ENCODE peak calls at places on chromosomes 16 and 17, in eight cellular contexts. N is GM13977, M is tibial nerve, Z is dorsolateral prefrontal cortex, H is fibroblast of pulmonary artery, W is right atrium auricular region, C is heart right ventricle, E is GM13976. V is an unnamed sample.

GRCh38 chr17:13599168-13599577 is 2.6 kb downstream of the HS3ST3A1 start:
- DNase-seq in E (no peak), Z (no peak), W (no peak), M (no peak), H (no peak), N (no peak), C (no peak), V (no peak)

GRCh38 chr17:74466111-74466784 is at the start of gene CD300A:
- DNase-seq in E (no peak), C (peak), W (no peak), H (no peak), M (no peak), Z (no peak), N (no peak), V (no peak)

GRCh38 chr16:23026777-23027362 is 122.4 kb downstream of the USP31 start:
- DNase-seq in C (no peak), N (no peak), Z (no peak), E (no peak), M (no peak), H (peak), W (no peak), V (peak)

GRCh38 chr17:38605852-38606645 is at the start of gene SRCIN1:
- DNase-seq in H (no peak), N (peak), W (no peak), M (no peak), C (peak), Z (peak), E (peak), V (peak)

GRCh38 chr17:57455063-57455914 is 199.0 kb downstream of the MSI2 start:
- DNase-seq in N (peak), M (no peak), Z (no peak), W (no peak), E (peak), C (no peak), H (no peak), V (no peak)

GRCh38 chr17:13114601-13115024 is 96.8 kb upstream of the ELAC2 start:
- DNase-seq in N (no peak), H (peak), C (peak), E (peak), M (peak), Z (no peak), W (no peak), V (peak)

GRCh38 chr16:86180780-86181179 is 281.8 kb downstream of the IRF8 start:
- DNase-seq in Z (no peak), N (no peak), E (no peak), C (no peak), H (no peak), M (no peak), W (no peak), V (no peak)

GRCh38 chr16:84143784-84144199 is 1.2 kb downstream of the HSDL1 start:
- DNase-seq in N (no peak), H (peak), E (no peak), C (no peak), M (no peak), W (no peak), Z (no peak), V (no peak)

GRCh38 chr17:40022961-40023541 is 7.8 kb downstream of the CSF3 start:
- DNase-seq in Z (no peak), M (no peak), H (no peak), C (no peak), N (no peak), W (no peak), E (no peak), V (peak)

GRCh38 chr17:22138861-22139469 is 446.6 kb downstream of the KCNJ18 start:
- DNase-seq in M (no peak), E (no peak), Z (no peak), H (no peak), N (no peak), C (no peak), W (no peak), V (no peak)

GRCh38 chr16:84665843-84666242 is 17.5 kb downstream of the KLHL36 start:
- DNase-seq in H (no peak), N (no peak), Z (no peak), C (no peak), W (no peak), M (no peak), E (no peak), V (no peak)

GRCh38 chr16:51526622-51527021 is 375.6 kb upstream of the SALL1 start:
- DNase-seq in N (no peak), E (no peak), W (no peak), Z (no peak), M (no peak), C (no peak), H (no peak), V (no peak)

GRCh38 chr16:51524070-51524469 is 373.0 kb upstream of the SALL1 start:
- DNase-seq in E (no peak), Z (no peak), H (no peak), M (no peak), N (no peak), W (no peak), C (no peak), V (no peak)

GRCh38 chr16:51523400-51523799 is 372.3 kb upstream of the SALL1 start:
- DNase-seq in H (peak), M (no peak), C (no peak), Z (no peak), N (no peak), E (no peak), W (no peak), V (no peak)

GRCh38 chr16:51522902-51523301 is 371.8 kb upstream of the SALL1 start:
- DNase-seq in M (no peak), W (no peak), Z (no peak), E (no peak), C (no peak), N (no peak), H (no peak), V (no peak)

DNA sequence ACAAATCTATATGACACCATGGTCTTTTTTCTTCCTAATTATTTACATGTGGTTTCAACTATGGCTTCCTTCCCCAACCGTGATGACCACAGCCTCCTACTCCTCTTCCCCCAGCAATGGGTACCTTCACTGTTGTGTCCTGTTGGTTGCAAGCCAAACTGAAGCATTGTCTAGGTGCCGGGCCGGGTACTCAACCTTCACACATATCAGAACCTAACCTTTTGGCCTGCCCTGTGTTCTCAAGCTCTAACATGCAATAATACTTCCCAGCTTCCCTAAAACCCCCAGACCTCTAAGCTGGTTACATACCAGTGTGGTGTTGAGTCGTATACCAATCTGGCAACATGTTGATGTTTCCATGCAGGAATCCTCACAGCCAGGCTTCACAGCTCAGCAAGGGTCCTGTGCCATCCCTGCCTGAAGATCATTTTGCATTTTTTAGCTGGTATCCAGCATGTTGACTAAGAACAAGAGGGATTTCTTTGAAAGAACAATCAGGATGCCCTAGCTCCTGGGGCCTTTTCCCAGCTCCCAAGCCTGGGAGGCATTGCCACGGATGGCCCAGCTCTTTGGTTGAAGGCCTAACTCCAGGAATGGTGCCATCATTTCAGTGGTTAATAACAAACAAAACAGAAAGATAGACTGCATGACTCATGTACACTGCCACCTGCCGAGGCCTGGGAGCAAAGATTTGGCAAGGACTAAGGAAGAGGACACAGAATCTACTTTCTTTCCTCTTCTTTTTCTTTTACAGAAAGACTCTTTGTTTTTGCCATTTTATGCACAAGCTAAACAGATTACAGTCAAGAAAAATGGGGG is 373.7 kb upstream of the SALL1 start:
- DNase-seq in N (no peak), H (peak), C (no peak), Z (no peak), M (no peak), E (no peak), W (no peak), V (peak)
- TF ChIP-seq CTCF in N (no peak), H (no peak), C (no peak), Z (peak), M (no peak), E (no peak), W (no peak), V (peak)

GRCh38 chr16:20727181-20727580 is 14.4 kb downstream of the THUMPD1 start:
- DNase-seq in E (no peak), M (no peak), H (no peak), N (no peak), Z (no peak), W (no peak), C (no peak), V (no peak)
- TF ChIP-seq CTCF in E (no peak), M (no peak), H (no peak), N (no peak), Z (no peak), W (no peak), C (no peak), V (no peak)

GRCh38 chr17:50721194-50722010 is 2.0 kb downstream of the LUC7L3 start:
- DNase-seq in E (peak), C (no peak), H (no peak), N (peak), W (no peak), M (no peak), Z (no peak), V (peak)

GRCh38 chr17:50725769-50726655 is 6.6 kb downstream of the LUC7L3 start:
- DNase-seq in H (no peak), Z (no peak), N (no peak), C (no peak), M (no peak), E (no peak), W (no peak), V (no peak)

GRCh38 chr17:50719144-50719923 is at the start of gene LUC7L3:
- DNase-seq in M (peak), H (peak), E (peak), Z (peak), C (peak), N (peak), W (peak), V (peak)

GRCh38 chr17:50719924-50720805 is 762 bp downstream of the LUC7L3 start:
- DNase-seq in E (no peak), C (no peak), N (peak), M (peak), H (no peak), Z (no peak), W (no peak), V (peak)

DNA sequence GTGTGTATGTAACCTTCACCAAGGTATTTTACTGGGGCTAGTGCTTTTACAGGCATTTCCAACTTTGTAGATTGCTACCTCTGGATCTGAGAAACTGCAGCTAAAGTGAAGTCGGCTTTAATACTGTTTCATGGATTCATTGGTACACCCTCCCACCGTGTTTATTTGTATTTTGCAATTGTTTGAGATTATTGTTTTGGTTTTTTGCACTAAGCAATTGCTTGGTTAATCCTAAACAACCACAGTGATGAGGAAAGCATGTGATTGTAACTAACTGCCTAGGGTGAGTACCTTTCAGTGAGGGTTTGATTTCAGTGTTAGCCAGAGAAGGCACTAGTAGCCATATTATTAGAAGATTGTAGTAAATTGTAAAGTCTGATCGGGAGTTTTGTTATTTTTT is 3.3 kb downstream of the LUC7L3 start:
- DNase-seq in W (no peak), Z (no peak), M (no peak), E (no peak), H (no peak), C (no peak), N (no peak), V (no peak)
- TF ChIP-seq CTCF in W (no peak), Z (no peak), M (no peak), E (no peak), H (no peak), C (no peak), N (no peak), V (no peak)

GRCh38 chr17:31878703-31879073 is 19.6 kb upstream of the COPRS start:
- DNase-seq in M (no peak), H (no peak), N (no peak), E (no peak), C (no peak), W (no peak), Z (no peak), V (no peak)

GRCh38 chr17:31882571-31882970 is 18.9 kb downstream of the UTP6 start:
- DNase-seq in M (no peak), H (no peak), E (no peak), W (no peak), N (no peak), C (no peak), Z (no peak), V (no peak)

GRCh38 chr17:31877911-31878702 is 19.1 kb upstream of the COPRS start:
- DNase-seq in H (peak), M (no peak), Z (no peak), C (no peak), N (no peak), W (no peak), E (no peak), V (no peak)

GRCh38 chr17:31877341-31877740 is 18.3 kb upstream of the COPRS start:
- DNase-seq in M (no peak), Z (no peak), W (no peak), E (no peak), H (no peak), C (no peak), N (no peak), V (no peak)

GRCh38 chr17:31880311-31880710 is 21.2 kb downstream of the UTP6 start:
- DNase-seq in C (no peak), Z (no peak), W (no peak), H (no peak), E (no peak), N (no peak), M (no peak), V (no peak)
- TF ChIP-seq CTCF in C (no peak), Z (no peak), W (no peak), H (no peak), E (no peak), N (no peak), M (no peak), V (no peak)

DNA sequence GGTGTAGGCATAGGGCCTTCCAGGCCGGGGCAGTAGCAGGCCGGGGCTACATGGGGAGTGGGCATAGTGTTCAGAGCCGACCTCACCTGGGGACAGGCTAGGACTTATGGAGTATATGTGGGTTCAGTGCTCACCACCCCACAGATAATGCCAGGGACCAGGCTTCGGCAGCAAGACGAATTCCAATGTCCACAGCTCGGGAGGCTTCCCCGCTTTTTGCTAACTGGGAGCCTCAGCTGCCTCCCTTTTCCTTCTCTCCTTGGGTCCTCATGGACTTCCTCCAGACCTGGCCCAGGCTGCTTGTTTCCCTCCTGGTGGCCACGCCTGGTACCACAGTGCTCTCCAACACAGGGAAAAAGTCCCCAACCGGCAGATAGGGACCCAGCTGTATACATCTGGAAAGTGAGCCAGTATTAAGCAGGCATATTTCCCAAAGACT is 20.1 kb upstream of the SLC46A1 start:
- DNase-seq in C (no peak), Z (no peak), H (no peak), W (peak), E (no peak), M (no peak), N (no peak), V (peak)
- TF ChIP-seq CTCF in C (no peak), Z (no peak), H (peak), W (no peak), E (no peak), M (no peak), N (peak), V (peak)

GRCh38 chr17:67602974-67603373 is 114.8 kb upstream of the NOL11 start:
- DNase-seq in E (peak), Z (no peak), H (peak), C (no peak), W (no peak), N (peak), M (no peak), V (peak)
- TF ChIP-seq CTCF in E (peak), Z (peak), H (peak), C (peak), W (peak), N (peak), M (no peak), V (peak)

DNA sequence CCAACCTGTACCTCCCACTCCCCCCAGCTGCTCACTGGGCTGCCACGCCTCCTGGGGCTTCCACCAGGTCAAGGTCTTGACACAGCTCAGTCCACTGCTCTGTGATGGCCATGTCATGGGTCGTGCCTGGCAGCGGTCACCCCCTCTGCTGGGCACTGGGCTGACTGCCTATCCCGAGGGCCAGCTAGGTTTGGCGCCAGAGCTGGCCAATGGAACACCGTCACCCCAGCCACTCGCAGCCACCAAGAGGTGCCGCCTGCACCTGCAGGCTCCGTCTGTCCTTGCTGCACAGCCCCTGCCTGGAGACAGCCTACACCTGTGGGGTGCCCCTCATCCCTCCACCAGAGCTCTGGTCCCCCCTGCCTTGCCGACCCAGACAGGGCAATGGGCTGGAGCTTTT is 4.5 kb upstream of the RAB40C start:
- DNase-seq in M (no peak), N (no peak), W (no peak), Z (no peak), C (peak), H (no peak), E (no peak), V (no peak)
- TF ChIP-seq CTCF in M (peak), N (no peak), W (no peak), Z (no peak), C (no peak), H (no peak), E (no peak), V (no peak)

GRCh38 chr16:11233727-11234376 is 22.2 kb downstream of the SOCS1 start:
- DNase-seq in W (no peak), H (no peak), C (no peak), E (no peak), M (no peak), N (no peak), Z (no peak), V (no peak)
- TF ChIP-seq CTCF in W (no peak), H (no peak), C (no peak), E (no peak), M (no peak), N (no peak), Z (no peak), V (no peak)

GRCh38 chr17:77693776-77694175 is 264.7 kb upstream of the TNRC6C start:
- DNase-seq in Z (no peak), M (no peak), N (peak), C (no peak), E (no peak), H (no peak), W (peak), V (no peak)

GRCh38 chr17:77693301-77693700 is 265.2 kb upstream of the TNRC6C start:
- DNase-seq in N (peak), E (no peak), W (peak), C (no peak), H (no peak), M (no peak), Z (no peak), V (no peak)

GRCh38 chr17:77692571-77693161 is 265.8 kb upstream of the TNRC6C start:
- DNase-seq in M (no peak), C (no peak), Z (no peak), E (no peak), W (peak), H (no peak), N (peak), V (peak)

GRCh38 chr17:77690271-77691161 is 268.0 kb upstream of the TNRC6C start:
- DNase-seq in C (no peak), H (no peak), M (no peak), Z (no peak), W (peak), N (peak), E (no peak), V (no peak)

GRCh38 chr17:77691216-77692085 is 267.1 kb upstream of the TNRC6C start:
- DNase-seq in N (peak), E (no peak), Z (no peak), W (peak), C (no peak), H (no peak), M (no peak), V (no peak)
- TF ChIP-seq CTCF in N (no peak), E (no peak), Z (no peak), W (no peak), C (no peak), H (no peak), M (no peak), V (no peak)

V was measured in MCF 10A.